ENCODE peak calls at places on chromosomes 5 and 9, in ten cellular contexts. Y is uterus, W is tibial nerve, M is transverse colon, D is A549, L is ovary, U is HCT116, C is breast epithelium, Z is endothelial cell of umbilical vein, X is stomach. T is an unnamed sample.

GRCh38 chr9:77594963-77595362 is 53.2 kb downstream of the GNA14 start:
- DNase-seq in M (no peak), Y (no peak), C (no peak), W (no peak), U (no peak), Z (no peak), D (peak), X (no peak), L (no peak), T (no peak)

GRCh38 chr9:120942186-120943001 is 15.8 kb upstream of the TRAF1 start:
- DNase-seq in X (no peak), D (peak), U (no peak), Y (no peak), Z (peak), W (no peak), M (no peak), C (no peak), L (no peak), T (no peak)

GRCh38 chr9:132201780-132202703 is 40.2 kb downstream of the NTNG2 start:
- DNase-seq in C (no peak), D (peak), Z (no peak), U (no peak), X (no peak), L (no peak), M (no peak), Y (no peak), W (no peak), T (no peak)

GRCh38 chr9:116905131-116905724 is 218.1 kb downstream of the TRIM32 start:
- DNase-seq in D (no peak), C (no peak), Y (no peak), Z (no peak), M (no peak), L (no peak), W (no peak), U (no peak), X (no peak), T (no peak)

GRCh38 chr5:135999396-136000139 is 29.2 kb upstream of the TGFBI start:
- DNase-seq in Y (no peak), D (peak), C (no peak), U (no peak), W (no peak), L (no peak), M (no peak), X (no peak), Z (peak), T (peak)

GRCh38 chr5:76582252-76583162 is 40.7 kb downstream of the F2RL2 start:
- DNase-seq in L (no peak), M (no peak), X (no peak), C (no peak), W (no peak), U (no peak), D (no peak), Z (no peak), Y (no peak), T (peak)

GRCh38 chr9:38363589-38363925 is 28.9 kb upstream of the ALDH1B1 start:
- DNase-seq in Y (no peak), X (no peak), L (no peak), C (no peak), U (no peak), W (no peak), D (no peak), M (no peak), Z (no peak), T (no peak)

GRCh38 chr5:33267741-33268140 is 173.0 kb upstream of the TARS1 start:
- DNase-seq in U (no peak), Z (no peak), X (no peak), L (no peak), M (no peak), D (no peak), Y (no peak), W (no peak), C (no peak), T (no peak)

GRCh38 chr5:136031713-136032112 is 2.9 kb downstream of the TGFBI start:
- DNase-seq in Y (no peak), C (no peak), D (no peak), U (no peak), Z (no peak), W (no peak), M (no peak), X (no peak), L (no peak), T (no peak)

GRCh38 chr5:173246135-173246495 is 11.1 kb upstream of the NKX2-5 start:
- DNase-seq in U (no peak), D (no peak), Y (no peak), W (no peak), X (no peak), M (no peak), L (no peak), C (no peak), Z (no peak), T (no peak)

GRCh38 chr9:111298831-111299603 is 31.0 kb downstream of the OR2K2 start:
- DNase-seq in L (peak), M (peak), Z (peak), X (no peak), D (peak), W (peak), Y (no peak), C (no peak), U (peak), T (peak)

GRCh38 chr5:147170603-147171002 is 64.2 kb upstream of the STK32A start:
- DNase-seq in X (no peak), L (no peak), C (no peak), U (no peak), W (no peak), Z (no peak), M (no peak), Y (no peak), D (no peak), T (no peak)

GRCh38 chr5:77431719-77432118 is 60.4 kb downstream of the WDR41 start:
- DNase-seq in X (no peak), Y (no peak), W (no peak), M (no peak), L (no peak), C (no peak), D (no peak), U (no peak), Z (no peak), T (no peak)

GRCh38 chr9:133050142-133050541 is 11.6 kb upstream of the CEL start:
- DNase-seq in Z (no peak), Y (no peak), M (no peak), L (no peak), X (no peak), W (no peak), U (no peak), D (no peak), C (no peak), T (no peak)

GRCh38 chr9:27086818-27087680 is 22.0 kb upstream of the TEK start:
- DNase-seq in D (no peak), W (no peak), L (no peak), U (no peak), Z (no peak), M (no peak), X (no peak), C (no peak), Y (no peak), T (no peak)

GRCh38 chr5:142846402-142846801 is 76.2 kb downstream of the ARHGAP26 start:
- DNase-seq in L (no peak), U (no peak), C (no peak), X (no peak), Y (no peak), M (no peak), D (no peak), Z (no peak), W (no peak), T (peak)

GRCh38 chr9:112562235-112562958 is 75.8 kb downstream of the KIAA1958 start:
- DNase-seq in C (no peak), U (no peak), Z (no peak), M (no peak), D (no peak), W (no peak), Y (no peak), L (no peak), X (no peak), T (no peak)

GRCh38 chr5:53766683-53767082 is 206.2 kb downstream of the NDUFS4 start:
- DNase-seq in W (no peak), C (no peak), M (no peak), Z (no peak), U (no peak), D (no peak), L (no peak), X (no peak), Y (no peak), T (no peak)

GRCh38 chr5:190366-191035 is 794 bp upstream of the LRRC14B start:
- DNase-seq in D (no peak), Y (no peak), X (no peak), Z (no peak), M (no peak), W (no peak), C (no peak), L (no peak), U (no peak), T (no peak)

GRCh38 chr9:81477669-81478068 is 211.7 kb downstream of the TLE1 start:
- DNase-seq in L (no peak), Z (no peak), U (no peak), W (no peak), C (no peak), M (no peak), X (no peak), D (no peak), Y (no peak), T (no peak)

GRCh38 chr9:86494644-86495081 is 140.5 kb upstream of the TUT7 start:
- DNase-seq in Z (no peak), W (no peak), C (no peak), X (no peak), D (peak), M (no peak), L (no peak), Y (no peak), U (no peak), T (no peak)

GRCh38 chr9:70590264-70590646 is 175.8 kb upstream of the KLF9 start:
- DNase-seq in D (no peak), L (no peak), W (no peak), Z (peak), Y (no peak), U (no peak), X (no peak), C (no peak), M (no peak), T (no peak)

GRCh38 chr5:172002310-172002709 is 4.1 kb downstream of the FBXW11 start:
- DNase-seq in W (no peak), X (no peak), M (no peak), Z (peak), Y (no peak), U (peak), C (no peak), L (no peak), D (peak), T (peak)

GRCh38 chr9:97501177-97501971 is at the start of gene TMOD1:
- DNase-seq in U (peak), C (no peak), X (peak), M (peak), W (peak), L (peak), D (peak), Z (peak), Y (peak), T (peak)

GRCh38 chr5:154478224-154478565 is at the start of gene HAND1:
- DNase-seq in Z (peak), X (peak), D (peak), M (peak), W (no peak), L (peak), Y (peak), C (no peak), U (peak), T (no peak)

GRCh38 chr9:75105841-75106240 is 17.5 kb downstream of the OSTF1 start:
- DNase-seq in L (no peak), U (no peak), C (no peak), Z (no peak), W (no peak), D (no peak), M (no peak), Y (no peak), X (no peak), T (no peak)

GRCh38 chr5:174323878-174324281 is 278.4 kb downstream of the NSG2 start:
- DNase-seq in Z (no peak), L (no peak), D (peak), C (no peak), U (peak), Y (no peak), X (no peak), M (no peak), W (no peak), T (peak)

GRCh38 chr5:111514087-111514486 is 1.8 kb upstream of the STARD4 start:
- DNase-seq in C (no peak), Y (no peak), W (no peak), Z (no peak), U (no peak), M (no peak), L (no peak), X (no peak), D (no peak), T (no peak)

GRCh38 chr5:65707663-65708062 is 14.2 kb downstream of the SGTB start:
- DNase-seq in Z (no peak), Y (no peak), D (no peak), C (no peak), U (no peak), X (no peak), W (no peak), L (no peak), M (no peak), T (no peak)

GRCh38 chr9:38332625-38333024 is 59.9 kb upstream of the ALDH1B1 start:
- DNase-seq in W (no peak), M (no peak), C (no peak), U (no peak), X (peak), D (no peak), Y (no peak), L (no peak), Z (no peak), T (no peak)

GRCh38 chr5:6889030-6889429 is 175.8 kb downstream of the TENT4A start:
- DNase-seq in M (no peak), Y (no peak), L (no peak), Z (no peak), C (no peak), D (no peak), W (no peak), X (no peak), U (no peak), T (no peak)

GRCh38 chr5:474826-475661 is 32.1 kb downstream of the EXOC3 start:
- DNase-seq in W (no peak), X (no peak), C (no peak), D (peak), Z (no peak), M (no peak), L (peak), Y (no peak), U (no peak), T (no peak)

GRCh38 chr5:115461506-115462290 is 82.9 kb downstream of the FEM1C start:
- DNase-seq in C (no peak), X (no peak), M (no peak), L (no peak), W (no peak), Z (peak), D (peak), Y (no peak), U (peak), T (no peak)

GRCh38 chr9:137082222-137082924 is 4.4 kb upstream of the MAN1B1 start:
- DNase-seq in Z (no peak), L (no peak), C (no peak), X (no peak), Y (no peak), U (no peak), D (no peak), M (no peak), W (no peak), T (no peak)

GRCh38 chr9:137084526-137084925 is 2.3 kb upstream of the MAN1B1 start:
- DNase-seq in D (no peak), Z (no peak), M (no peak), C (no peak), L (no peak), X (no peak), U (no peak), W (no peak), Y (no peak), T (no peak)

GRCh38 chr9:137082925-137083290 is 3.9 kb upstream of the MAN1B1 start:
- DNase-seq in D (no peak), U (no peak), X (no peak), W (no peak), Z (no peak), L (no peak), M (no peak), Y (no peak), C (no peak), T (no peak)

GRCh38 chr9:137085918-137086530 is 761 bp upstream of the MAN1B1 start:
- DNase-seq in M (peak), Z (peak), X (peak), Y (no peak), U (no peak), L (peak), C (peak), W (peak), D (peak), T (no peak)

GRCh38 chr9:137083418-137084004 is 3.3 kb upstream of the MAN1B1 start:
- DNase-seq in C (no peak), Y (peak), W (no peak), Z (peak), D (peak), L (peak), M (peak), X (peak), U (peak), T (peak)
- TF ChIP-seq POLR2A in C (no peak), Y (no peak), W (no peak), Z (no peak), D (peak), L (no peak), M (no peak), X (no peak), U (no peak), T (no peak)

GRCh38 chr9:125732562-125732961 is 14.6 kb upstream of the PBX3 start:
- DNase-seq in W (no peak), L (no peak), M (no peak), U (no peak), Y (no peak), C (no peak), D (no peak), X (no peak), Z (no peak), T (no peak)
- H3K4me3 ChIP-seq in W (no peak), L (no peak), M (no peak), U (no peak), Y (no peak), C (no peak), D (no peak), X (no peak), Z (no peak), T (no peak)

GRCh38 chr5:138491669-138492551 is 26.6 kb downstream of the EGR1 start:
- DNase-seq in Y (peak), D (peak), W (peak), C (peak), M (peak), U (peak), L (peak), X (peak), Z (peak), T (peak)
- TF ChIP-seq POLR2A in Y (no peak), D (no peak), W (no peak), C (no peak), M (no peak), U (peak), L (peak), X (no peak), Z (no peak), T (peak)

GRCh38 chr9:128788445-128788844 is 1.4 kb downstream of the TBC1D13 start:
- DNase-seq in C (no peak), M (no peak), X (no peak), U (no peak), W (no peak), Z (no peak), D (no peak), L (no peak), Y (no peak), T (no peak)
- H3K4me3 ChIP-seq in C (no peak), M (no peak), X (peak), U (peak), W (peak), Z (no peak), D (peak), L (no peak), Y (no peak), T (peak)

GRCh38 chr5:83368835-83369234 is 102.7 kb upstream of the VCAN start:
- DNase-seq in D (no peak), Z (no peak), L (no peak), Y (no peak), M (no peak), W (no peak), X (no peak), C (no peak), U (no peak), T (peak)
- TF ChIP-seq POLR2A in D (no peak), Z (no peak), L (no peak), Y (no peak), M (no peak), W (no peak), X (no peak), C (no peak), U (no peak), T (no peak)

GRCh38 chr5:41510176-41510831 is at the start of gene PLCXD3:
- DNase-seq in D (peak), C (no peak), W (no peak), L (peak), Y (no peak), M (no peak), U (no peak), Z (no peak), X (peak), T (no peak)
- H3K4me3 ChIP-seq in D (peak), C (peak), W (peak), L (peak), Y (peak), M (peak), U (no peak), Z (no peak), X (peak), T (no peak)

GRCh38 chr9:93132287-93132927 is 1.6 kb downstream of the NINJ1 start:
- DNase-seq in W (peak), D (peak), M (peak), C (peak), Z (no peak), X (peak), U (no peak), L (peak), Y (peak), T (no peak)
- TF ChIP-seq POLR2A in W (no peak), D (no peak), M (peak), C (peak), Z (no peak), X (no peak), U (no peak), L (no peak), Y (no peak), T (no peak)

DNA sequence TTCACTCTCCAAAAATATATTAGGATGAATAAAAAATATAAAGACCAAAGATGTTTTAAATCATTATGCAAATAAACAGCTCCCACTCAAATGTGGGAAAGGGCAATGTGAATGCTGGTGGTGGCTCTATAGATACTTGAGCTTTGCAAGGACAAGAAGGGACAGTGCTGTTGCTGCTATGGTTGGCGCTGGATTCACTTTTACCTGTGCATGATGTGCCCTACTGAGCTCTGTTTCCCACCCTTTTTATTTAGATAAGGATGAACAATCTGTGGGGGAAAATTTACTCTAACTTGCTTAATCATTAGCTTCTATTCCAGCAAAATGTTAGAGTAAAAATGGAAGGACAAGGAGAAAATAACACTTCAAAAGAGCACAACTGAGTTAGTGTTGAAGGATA is 1726.8 kb downstream of the MAT2B start:
- DNase-seq in W (no peak), M (no peak), X (no peak), Y (no peak), L (no peak), C (no peak), Z (no peak), D (no peak), U (no peak), T (no peak)
- H3K4me3 ChIP-seq in W (no peak), M (no peak), X (no peak), Y (no peak), L (no peak), C (no peak), Z (no peak), D (no peak), U (no peak), T (no peak)

DNA sequence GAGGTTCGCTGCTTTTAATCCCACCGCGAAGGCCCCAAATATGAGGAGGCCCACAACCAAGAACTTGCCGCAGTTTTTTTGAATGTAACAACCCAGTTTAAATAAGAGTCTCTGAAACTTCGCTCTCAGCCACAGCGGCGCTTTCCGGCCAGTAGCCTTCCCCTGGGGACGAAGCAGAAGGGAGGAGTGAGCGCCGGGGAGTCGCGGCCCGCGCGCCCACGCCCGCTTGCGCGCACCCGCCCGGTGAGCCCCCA is 10.4 kb downstream of the PTCH1 start:
- DNase-seq in W (no peak), M (peak), L (peak), Y (no peak), Z (no peak), X (no peak), C (no peak), U (no peak), D (peak), T (peak)
- TF ChIP-seq POLR2A in W (no peak), M (no peak), L (no peak), Y (no peak), Z (no peak), X (no peak), C (no peak), U (no peak), D (no peak), T (no peak)